ENCODE peak calls at places on chromosomes 13 and 19, in ten cellular contexts. One of them, this sample, is unnamed.

GRCh38 chr13:62453761-62454160 is 1038.1 kb upstream of the PCDH20 start:
- DNase-seq in AG04449: no peak
- DNase-seq in cardiac muscle cell: no peak
- DNase-seq in HFFc6: no peak
- DNase-seq in MV-4-11: no peak
- DNase-seq in T-helper 2 cell treated with Interferon-gamma antibody and Interleukin-4, amounts not matched to agents 5 μg/mL and 100 μg/mL, for 36 hours: no peak
- DNase-seq in nephron progenitor cell: no peak
- DNase-seq in GM03348: no peak
- DNase-seq in SJSA1: no peak
- DNase-seq in HS-27A: no peak
- DNase-seq in this sample: no peak

GRCh38 chr13:101018720-101019119 is 344.1 kb upstream of the TMTC4 start:
- DNase-seq in AG04449: peak
- DNase-seq in cardiac muscle cell: no peak
- DNase-seq in HFFc6: peak
- DNase-seq in MV-4-11: no peak
- DNase-seq in T-helper 2 cell treated with Interferon-gamma antibody and Interleukin-4, amounts not matched to agents 5 μg/mL and 100 μg/mL, for 36 hours: no peak
- DNase-seq in nephron progenitor cell: no peak
- DNase-seq in GM03348: peak
- DNase-seq in SJSA1: peak
- DNase-seq in HS-27A: peak
- DNase-seq in this sample: no peak

GRCh38 chr19:15439078-15439799 is 10.5 kb downstream of the WIZ start:
- DNase-seq in AG04449: no peak
- DNase-seq in cardiac muscle cell: no peak
- DNase-seq in HFFc6: no peak
- DNase-seq in MV-4-11: peak
- DNase-seq in T-helper 2 cell treated with Interferon-gamma antibody and Interleukin-4, amounts not matched to agents 5 μg/mL and 100 μg/mL, for 36 hours: no peak
- DNase-seq in nephron progenitor cell: no peak
- DNase-seq in GM03348: no peak
- DNase-seq in SJSA1: no peak
- DNase-seq in HS-27A: no peak
- DNase-seq in this sample: no peak

GRCh38 chr19:58374200-58374599 is 6.6 kb downstream of the ZNF837 start:
- DNase-seq in AG04449: no peak
- DNase-seq in cardiac muscle cell: no peak
- DNase-seq in HFFc6: no peak
- DNase-seq in MV-4-11: peak
- DNase-seq in T-helper 2 cell treated with Interferon-gamma antibody and Interleukin-4, amounts not matched to agents 5 μg/mL and 100 μg/mL, for 36 hours: no peak
- DNase-seq in nephron progenitor cell: no peak
- DNase-seq in GM03348: no peak
- DNase-seq in SJSA1: no peak
- DNase-seq in HS-27A: no peak
- DNase-seq in this sample: no peak

GRCh38 chr19:2475018-2475701 is 767 bp upstream of the GADD45B start:
- DNase-seq in AG04449: no peak
- DNase-seq in cardiac muscle cell: peak
- DNase-seq in HFFc6: peak
- DNase-seq in MV-4-11: peak
- DNase-seq in T-helper 2 cell treated with Interferon-gamma antibody and Interleukin-4, amounts not matched to agents 5 μg/mL and 100 μg/mL, for 36 hours: peak
- DNase-seq in nephron progenitor cell: peak
- DNase-seq in GM03348: peak
- DNase-seq in SJSA1: peak
- DNase-seq in HS-27A: no peak
- DNase-seq in this sample: peak

GRCh38 chr13:53250272-53250875 is 221.8 kb downstream of the OLFM4 start:
- DNase-seq in AG04449: peak
- DNase-seq in cardiac muscle cell: peak
- DNase-seq in HFFc6: peak
- DNase-seq in MV-4-11: peak
- DNase-seq in T-helper 2 cell treated with Interferon-gamma antibody and Interleukin-4, amounts not matched to agents 5 μg/mL and 100 μg/mL, for 36 hours: no peak
- DNase-seq in nephron progenitor cell: peak
- DNase-seq in GM03348: peak
- DNase-seq in SJSA1: peak
- DNase-seq in HS-27A: peak
- DNase-seq in this sample: peak

GRCh38 chr13:93848247-93848646 is 621.6 kb downstream of the GPC6 start:
- DNase-seq in AG04449: no peak
- DNase-seq in cardiac muscle cell: no peak
- DNase-seq in HFFc6: no peak
- DNase-seq in MV-4-11: no peak
- DNase-seq in T-helper 2 cell treated with Interferon-gamma antibody and Interleukin-4, amounts not matched to agents 5 μg/mL and 100 μg/mL, for 36 hours: no peak
- DNase-seq in nephron progenitor cell: no peak
- DNase-seq in GM03348: no peak
- DNase-seq in SJSA1: no peak
- DNase-seq in HS-27A: no peak
- DNase-seq in this sample: no peak

GRCh38 chr19:49689133-49690072 is at the start of gene ADM5:
- DNase-seq in AG04449: no peak
- DNase-seq in cardiac muscle cell: peak
- DNase-seq in HFFc6: no peak
- DNase-seq in MV-4-11: no peak
- DNase-seq in T-helper 2 cell treated with Interferon-gamma antibody and Interleukin-4, amounts not matched to agents 5 μg/mL and 100 μg/mL, for 36 hours: no peak
- DNase-seq in nephron progenitor cell: peak
- DNase-seq in GM03348: no peak
- DNase-seq in SJSA1: no peak
- DNase-seq in HS-27A: no peak
- DNase-seq in this sample: no peak

GRCh38 chr19:33302175-33302973 is at the start of gene CEBPA:
- DNase-seq in AG04449: no peak
- DNase-seq in cardiac muscle cell: peak
- DNase-seq in HFFc6: peak
- DNase-seq in MV-4-11: peak
- DNase-seq in T-helper 2 cell treated with Interferon-gamma antibody and Interleukin-4, amounts not matched to agents 5 μg/mL and 100 μg/mL, for 36 hours: peak
- DNase-seq in nephron progenitor cell: peak
- DNase-seq in GM03348: peak
- DNase-seq in SJSA1: no peak
- DNase-seq in HS-27A: no peak
- DNase-seq in this sample: peak

GRCh38 chr19:33740811-33741396 is 55.8 kb upstream of the KCTD15 start:
- DNase-seq in AG04449: no peak
- DNase-seq in cardiac muscle cell: peak
- DNase-seq in HFFc6: no peak
- DNase-seq in MV-4-11: peak
- DNase-seq in T-helper 2 cell treated with Interferon-gamma antibody and Interleukin-4, amounts not matched to agents 5 μg/mL and 100 μg/mL, for 36 hours: peak
- DNase-seq in nephron progenitor cell: peak
- DNase-seq in GM03348: peak
- DNase-seq in SJSA1: peak
- DNase-seq in HS-27A: peak
- DNase-seq in this sample: peak

GRCh38 chr19:42175952-42176648 is 41.4 kb downstream of the DEDD2 start:
- DNase-seq in AG04449: no peak
- DNase-seq in cardiac muscle cell: no peak
- DNase-seq in HFFc6: no peak
- DNase-seq in MV-4-11: no peak
- DNase-seq in T-helper 2 cell treated with Interferon-gamma antibody and Interleukin-4, amounts not matched to agents 5 μg/mL and 100 μg/mL, for 36 hours: no peak
- DNase-seq in nephron progenitor cell: no peak
- DNase-seq in GM03348: peak
- DNase-seq in SJSA1: peak
- DNase-seq in HS-27A: no peak
- DNase-seq in this sample: peak

GRCh38 chr13:96850538-96850937 is 143.7 kb downstream of the OXGR1 start:
- DNase-seq in AG04449: no peak
- DNase-seq in cardiac muscle cell: no peak
- DNase-seq in HFFc6: no peak
- DNase-seq in MV-4-11: no peak
- DNase-seq in T-helper 2 cell treated with Interferon-gamma antibody and Interleukin-4, amounts not matched to agents 5 μg/mL and 100 μg/mL, for 36 hours: no peak
- DNase-seq in nephron progenitor cell: no peak
- DNase-seq in GM03348: no peak
- DNase-seq in SJSA1: no peak
- DNase-seq in HS-27A: no peak
- DNase-seq in this sample: no peak

GRCh38 chr19:35292421-35292820 is 460 bp downstream of the MAG start:
- DNase-seq in AG04449: no peak
- DNase-seq in cardiac muscle cell: no peak
- DNase-seq in HFFc6: no peak
- DNase-seq in MV-4-11: no peak
- DNase-seq in T-helper 2 cell treated with Interferon-gamma antibody and Interleukin-4, amounts not matched to agents 5 μg/mL and 100 μg/mL, for 36 hours: no peak
- DNase-seq in nephron progenitor cell: no peak
- DNase-seq in GM03348: no peak
- DNase-seq in SJSA1: no peak
- DNase-seq in HS-27A: no peak
- DNase-seq in this sample: no peak

GRCh38 chr13:108408670-108409069 is 139.2 kb downstream of the TNFSF13B start:
- DNase-seq in AG04449: no peak
- DNase-seq in cardiac muscle cell: no peak
- DNase-seq in HFFc6: no peak
- DNase-seq in MV-4-11: no peak
- DNase-seq in T-helper 2 cell treated with Interferon-gamma antibody and Interleukin-4, amounts not matched to agents 5 μg/mL and 100 μg/mL, for 36 hours: no peak
- DNase-seq in nephron progenitor cell: no peak
- DNase-seq in GM03348: no peak
- DNase-seq in SJSA1: no peak
- DNase-seq in HS-27A: no peak
- DNase-seq in this sample: no peak

GRCh38 chr19:40279120-40279551 is 6.0 kb downstream of the AKT2 start:
- DNase-seq in AG04449: no peak
- DNase-seq in cardiac muscle cell: peak
- DNase-seq in HFFc6: no peak
- DNase-seq in MV-4-11: no peak
- DNase-seq in T-helper 2 cell treated with Interferon-gamma antibody and Interleukin-4, amounts not matched to agents 5 μg/mL and 100 μg/mL, for 36 hours: no peak
- DNase-seq in nephron progenitor cell: no peak
- DNase-seq in GM03348: peak
- DNase-seq in SJSA1: no peak
- DNase-seq in HS-27A: no peak
- DNase-seq in this sample: no peak

GRCh38 chr19:13137290-13137794 is 12.8 kb downstream of the STX10 start:
- DNase-seq in AG04449: no peak
- DNase-seq in cardiac muscle cell: no peak
- DNase-seq in HFFc6: no peak
- DNase-seq in MV-4-11: no peak
- DNase-seq in T-helper 2 cell treated with Interferon-gamma antibody and Interleukin-4, amounts not matched to agents 5 μg/mL and 100 μg/mL, for 36 hours: no peak
- DNase-seq in nephron progenitor cell: no peak
- DNase-seq in GM03348: no peak
- DNase-seq in SJSA1: no peak
- DNase-seq in HS-27A: no peak
- DNase-seq in this sample: no peak

GRCh38 chr19:20472854-20473253 is 92.7 kb downstream of the ZNF737 start:
- DNase-seq in AG04449: no peak
- DNase-seq in cardiac muscle cell: no peak
- DNase-seq in HFFc6: no peak
- DNase-seq in MV-4-11: no peak
- DNase-seq in T-helper 2 cell treated with Interferon-gamma antibody and Interleukin-4, amounts not matched to agents 5 μg/mL and 100 μg/mL, for 36 hours: no peak
- DNase-seq in nephron progenitor cell: no peak
- DNase-seq in GM03348: no peak
- DNase-seq in SJSA1: no peak
- DNase-seq in HS-27A: no peak
- DNase-seq in this sample: no peak

GRCh38 chr13:51324714-51325440 is 14.6 kb upstream of the SERPINE3 start:
- DNase-seq in AG04449: no peak
- DNase-seq in cardiac muscle cell: no peak
- DNase-seq in HFFc6: no peak
- DNase-seq in MV-4-11: no peak
- DNase-seq in T-helper 2 cell treated with Interferon-gamma antibody and Interleukin-4, amounts not matched to agents 5 μg/mL and 100 μg/mL, for 36 hours: no peak
- DNase-seq in nephron progenitor cell: no peak
- DNase-seq in GM03348: no peak
- DNase-seq in SJSA1: no peak
- DNase-seq in HS-27A: no peak
- DNase-seq in this sample: no peak

GRCh38 chr19:50969413-50969760 is at the start of gene KLK6:
- DNase-seq in AG04449: no peak
- DNase-seq in cardiac muscle cell: no peak
- DNase-seq in HFFc6: no peak
- DNase-seq in MV-4-11: no peak
- DNase-seq in T-helper 2 cell treated with Interferon-gamma antibody and Interleukin-4, amounts not matched to agents 5 μg/mL and 100 μg/mL, for 36 hours: no peak
- DNase-seq in nephron progenitor cell: no peak
- DNase-seq in GM03348: no peak
- DNase-seq in SJSA1: no peak
- DNase-seq in HS-27A: no peak
- DNase-seq in this sample: no peak

GRCh38 chr13:27279506-27279905 is 8.9 kb downstream of the RASL11A start:
- DNase-seq in AG04449: no peak
- DNase-seq in cardiac muscle cell: no peak
- DNase-seq in HFFc6: no peak
- DNase-seq in MV-4-11: no peak
- DNase-seq in T-helper 2 cell treated with Interferon-gamma antibody and Interleukin-4, amounts not matched to agents 5 μg/mL and 100 μg/mL, for 36 hours: no peak
- DNase-seq in nephron progenitor cell: no peak
- DNase-seq in GM03348: no peak
- DNase-seq in SJSA1: no peak
- DNase-seq in HS-27A: no peak
- DNase-seq in this sample: no peak

GRCh38 chr19:15813916-15814315 is 1.5 kb downstream of the OR10H1 start:
- DNase-seq in AG04449: no peak
- DNase-seq in cardiac muscle cell: no peak
- DNase-seq in HFFc6: no peak
- DNase-seq in MV-4-11: no peak
- DNase-seq in T-helper 2 cell treated with Interferon-gamma antibody and Interleukin-4, amounts not matched to agents 5 μg/mL and 100 μg/mL, for 36 hours: no peak
- DNase-seq in nephron progenitor cell: no peak
- DNase-seq in GM03348: no peak
- DNase-seq in SJSA1: no peak
- DNase-seq in HS-27A: no peak
- DNase-seq in this sample: no peak

GRCh38 chr13:114068723-114069322 is 63.6 kb downstream of the RASA3 start:
- DNase-seq in AG04449: no peak
- DNase-seq in cardiac muscle cell: peak
- DNase-seq in HFFc6: peak
- DNase-seq in MV-4-11: peak
- DNase-seq in T-helper 2 cell treated with Interferon-gamma antibody and Interleukin-4, amounts not matched to agents 5 μg/mL and 100 μg/mL, for 36 hours: no peak
- DNase-seq in nephron progenitor cell: peak
- DNase-seq in GM03348: peak
- DNase-seq in SJSA1: no peak
- DNase-seq in HS-27A: no peak
- DNase-seq in this sample: no peak

GRCh38 chr19:44512326-44513298 is 12.3 kb upstream of the ZNF180 start:
- DNase-seq in AG04449: no peak
- DNase-seq in cardiac muscle cell: peak
- DNase-seq in HFFc6: peak
- DNase-seq in MV-4-11: peak
- DNase-seq in T-helper 2 cell treated with Interferon-gamma antibody and Interleukin-4, amounts not matched to agents 5 μg/mL and 100 μg/mL, for 36 hours: no peak
- DNase-seq in nephron progenitor cell: peak
- DNase-seq in GM03348: peak
- DNase-seq in SJSA1: peak
- DNase-seq in HS-27A: peak
- DNase-seq in this sample: peak

GRCh38 chr19:48804496-48804895 is 6.3 kb downstream of the BCAT2 start:
- DNase-seq in AG04449: no peak
- DNase-seq in cardiac muscle cell: no peak
- DNase-seq in HFFc6: no peak
- DNase-seq in MV-4-11: no peak
- DNase-seq in T-helper 2 cell treated with Interferon-gamma antibody and Interleukin-4, amounts not matched to agents 5 μg/mL and 100 μg/mL, for 36 hours: no peak
- DNase-seq in nephron progenitor cell: no peak
- DNase-seq in GM03348: no peak
- DNase-seq in SJSA1: no peak
- DNase-seq in HS-27A: no peak
- DNase-seq in this sample: no peak

GRCh38 chr19:345320-345879 is 804 bp upstream of the MIER2 start:
- DNase-seq in AG04449: no peak
- DNase-seq in cardiac muscle cell: no peak
- DNase-seq in HFFc6: no peak
- DNase-seq in MV-4-11: peak
- DNase-seq in T-helper 2 cell treated with Interferon-gamma antibody and Interleukin-4, amounts not matched to agents 5 μg/mL and 100 μg/mL, for 36 hours: no peak
- DNase-seq in nephron progenitor cell: no peak
- DNase-seq in GM03348: no peak
- DNase-seq in SJSA1: no peak
- DNase-seq in HS-27A: no peak
- DNase-seq in this sample: no peak

GRCh38 chr13:45623516-45624090 is 8.1 kb upstream of the ERICH6B start:
- DNase-seq in AG04449: no peak
- DNase-seq in cardiac muscle cell: peak
- DNase-seq in HFFc6: no peak
- DNase-seq in MV-4-11: no peak
- DNase-seq in T-helper 2 cell treated with Interferon-gamma antibody and Interleukin-4, amounts not matched to agents 5 μg/mL and 100 μg/mL, for 36 hours: no peak
- DNase-seq in nephron progenitor cell: no peak
- DNase-seq in GM03348: peak
- DNase-seq in SJSA1: peak
- DNase-seq in HS-27A: no peak
- DNase-seq in this sample: no peak

GRCh38 chr19:2315818-2316353 is 7.9 kb upstream of the LINGO3 start:
- DNase-seq in AG04449: no peak
- DNase-seq in cardiac muscle cell: peak
- DNase-seq in HFFc6: peak
- DNase-seq in MV-4-11: peak
- DNase-seq in T-helper 2 cell treated with Interferon-gamma antibody and Interleukin-4, amounts not matched to agents 5 μg/mL and 100 μg/mL, for 36 hours: no peak
- DNase-seq in nephron progenitor cell: peak
- DNase-seq in GM03348: peak
- DNase-seq in SJSA1: no peak
- DNase-seq in HS-27A: no peak
- DNase-seq in this sample: peak

GRCh38 chr13:61128850-61129645 is 286.6 kb downstream of the PCDH20 start:
- DNase-seq in AG04449: no peak
- DNase-seq in cardiac muscle cell: no peak
- DNase-seq in HFFc6: no peak
- DNase-seq in MV-4-11: no peak
- DNase-seq in T-helper 2 cell treated with Interferon-gamma antibody and Interleukin-4, amounts not matched to agents 5 μg/mL and 100 μg/mL, for 36 hours: no peak
- DNase-seq in nephron progenitor cell: no peak
- DNase-seq in GM03348: no peak
- DNase-seq in SJSA1: no peak
- DNase-seq in HS-27A: no peak
- DNase-seq in this sample: no peak